ENCODE peak calls at places on chromosomes 4 and X, in seven cellular contexts. One of them, this sample, is unnamed.

GRCh38 chrX:100407784-100408642 is 2.1 kb downstream of the PCDH19 start:
- DNase-seq in GM13977: peak
- DNase-seq in psoas muscle: no peak
- DNase-seq in upper lobe of left lung: no peak
- DNase-seq in tibial nerve: no peak
- DNase-seq in caudate nucleus: no peak
- DNase-seq in CD8-positive, alpha-beta T cell: no peak
- DNase-seq in this sample: no peak

GRCh38 chr4:38174811-38175210 is 214.6 kb downstream of the PTTG2 start:
- DNase-seq in GM13977: no peak
- DNase-seq in psoas muscle: no peak
- DNase-seq in upper lobe of left lung: no peak
- DNase-seq in tibial nerve: no peak
- DNase-seq in caudate nucleus: no peak
- DNase-seq in CD8-positive, alpha-beta T cell: no peak
- DNase-seq in this sample: no peak

GRCh38 chrX:139290310-139290709 is 240.2 kb upstream of the F9 start:
- DNase-seq in GM13977: no peak
- DNase-seq in psoas muscle: no peak
- DNase-seq in upper lobe of left lung: no peak
- DNase-seq in tibial nerve: no peak
- DNase-seq in caudate nucleus: no peak
- DNase-seq in CD8-positive, alpha-beta T cell: no peak
- DNase-seq in this sample: no peak

GRCh38 chr4:25258980-25259578 is 25.2 kb downstream of the PI4K2B start:
- DNase-seq in GM13977: no peak
- DNase-seq in psoas muscle: no peak
- DNase-seq in upper lobe of left lung: no peak
- DNase-seq in tibial nerve: no peak
- DNase-seq in caudate nucleus: no peak
- DNase-seq in CD8-positive, alpha-beta T cell: no peak
- DNase-seq in this sample: no peak

GRCh38 chrX:139429913-139430312 is 100.6 kb upstream of the F9 start:
- DNase-seq in GM13977: no peak
- DNase-seq in psoas muscle: no peak
- DNase-seq in upper lobe of left lung: no peak
- DNase-seq in tibial nerve: no peak
- DNase-seq in caudate nucleus: no peak
- DNase-seq in CD8-positive, alpha-beta T cell: no peak
- DNase-seq in this sample: no peak

GRCh38 chr4:6703786-6704185 is 5.9 kb downstream of the MRFAP1L1 start:
- DNase-seq in GM13977: no peak
- DNase-seq in psoas muscle: no peak
- DNase-seq in upper lobe of left lung: no peak
- DNase-seq in tibial nerve: no peak
- DNase-seq in caudate nucleus: no peak
- DNase-seq in CD8-positive, alpha-beta T cell: no peak
- DNase-seq in this sample: no peak

GRCh38 chr4:48127882-48128394 is 6.1 kb downstream of the TXK start:
- DNase-seq in GM13977: peak
- DNase-seq in psoas muscle: peak
- DNase-seq in upper lobe of left lung: peak
- DNase-seq in tibial nerve: no peak
- DNase-seq in caudate nucleus: no peak
- DNase-seq in CD8-positive, alpha-beta T cell: peak
- DNase-seq in this sample: peak

GRCh38 chr4:184420881-184421416 is 53.4 kb downstream of the IRF2 start:
- DNase-seq in GM13977: peak
- DNase-seq in psoas muscle: no peak
- DNase-seq in upper lobe of left lung: no peak
- DNase-seq in tibial nerve: no peak
- DNase-seq in caudate nucleus: no peak
- DNase-seq in CD8-positive, alpha-beta T cell: no peak
- DNase-seq in this sample: no peak

GRCh38 chrX:120629667-120630537 is at the start of gene C1GALT1C1:
- DNase-seq in GM13977: peak
- DNase-seq in psoas muscle: peak
- DNase-seq in upper lobe of left lung: peak
- DNase-seq in tibial nerve: peak
- DNase-seq in caudate nucleus: peak
- DNase-seq in CD8-positive, alpha-beta T cell: peak
- DNase-seq in this sample: peak

GRCh38 chr4:145055533-145056257 is 42.3 kb downstream of the ANAPC10 start:
- DNase-seq in GM13977: no peak
- DNase-seq in psoas muscle: no peak
- DNase-seq in upper lobe of left lung: no peak
- DNase-seq in tibial nerve: no peak
- DNase-seq in caudate nucleus: no peak
- DNase-seq in CD8-positive, alpha-beta T cell: no peak
- DNase-seq in this sample: no peak

GRCh38 chr4:3838437-3839380 is 72.5 kb downstream of the ADRA2C start:
- DNase-seq in GM13977: no peak
- DNase-seq in psoas muscle: peak
- DNase-seq in upper lobe of left lung: no peak
- DNase-seq in tibial nerve: no peak
- DNase-seq in caudate nucleus: no peak
- DNase-seq in CD8-positive, alpha-beta T cell: no peak
- DNase-seq in this sample: no peak

GRCh38 chr4:105588252-105588651 is 35.8 kb downstream of the ARHGEF38 start:
- DNase-seq in GM13977: no peak
- DNase-seq in psoas muscle: no peak
- DNase-seq in upper lobe of left lung: no peak
- DNase-seq in tibial nerve: no peak
- DNase-seq in caudate nucleus: no peak
- DNase-seq in CD8-positive, alpha-beta T cell: no peak
- DNase-seq in this sample: no peak

GRCh38 chr4:165592386-165592785 is 213.6 kb downstream of the CPE start:
- DNase-seq in GM13977: no peak
- DNase-seq in psoas muscle: no peak
- DNase-seq in upper lobe of left lung: no peak
- DNase-seq in tibial nerve: no peak
- DNase-seq in caudate nucleus: no peak
- DNase-seq in CD8-positive, alpha-beta T cell: no peak
- DNase-seq in this sample: no peak

GRCh38 chr4:76748649-76749048 is 149.3 kb downstream of the SOWAHB start:
- DNase-seq in GM13977: peak
- DNase-seq in psoas muscle: no peak
- DNase-seq in upper lobe of left lung: peak
- DNase-seq in tibial nerve: no peak
- DNase-seq in caudate nucleus: no peak
- DNase-seq in CD8-positive, alpha-beta T cell: no peak
- DNase-seq in this sample: peak

GRCh38 chr4:77538574-77539157 is 67.0 kb upstream of the CXCL13 start:
- DNase-seq in GM13977: no peak
- DNase-seq in psoas muscle: no peak
- DNase-seq in upper lobe of left lung: no peak
- DNase-seq in tibial nerve: no peak
- DNase-seq in caudate nucleus: no peak
- DNase-seq in CD8-positive, alpha-beta T cell: no peak
- DNase-seq in this sample: peak

GRCh38 chr4:82797591-82798081 is 960 bp downstream of the SCD5 start:
- DNase-seq in GM13977: peak
- DNase-seq in psoas muscle: peak
- DNase-seq in upper lobe of left lung: no peak
- DNase-seq in tibial nerve: no peak
- DNase-seq in caudate nucleus: peak
- DNase-seq in CD8-positive, alpha-beta T cell: peak
- DNase-seq in this sample: no peak

GRCh38 chr4:185346975-185347601 is 48.6 kb downstream of the LRP2BP start:
- DNase-seq in GM13977: no peak
- DNase-seq in psoas muscle: no peak
- DNase-seq in upper lobe of left lung: no peak
- DNase-seq in tibial nerve: no peak
- DNase-seq in caudate nucleus: no peak
- DNase-seq in CD8-positive, alpha-beta T cell: no peak
- DNase-seq in this sample: no peak

GRCh38 chr4:98963538-98964433 is 31.7 kb upstream of the METAP1 start:
- DNase-seq in GM13977: no peak
- DNase-seq in psoas muscle: no peak
- DNase-seq in upper lobe of left lung: no peak
- DNase-seq in tibial nerve: no peak
- DNase-seq in caudate nucleus: no peak
- DNase-seq in CD8-positive, alpha-beta T cell: no peak
- DNase-seq in this sample: no peak

GRCh38 chrX:129323115-129323514 is 200.2 kb downstream of the SMARCA1 start:
- DNase-seq in GM13977: no peak
- DNase-seq in psoas muscle: no peak
- DNase-seq in upper lobe of left lung: no peak
- DNase-seq in tibial nerve: no peak
- DNase-seq in caudate nucleus: no peak
- DNase-seq in CD8-positive, alpha-beta T cell: no peak
- DNase-seq in this sample: no peak

GRCh38 chrX:118976599-118977340 is 2.4 kb downstream of the LONRF3 start:
- DNase-seq in GM13977: no peak
- DNase-seq in psoas muscle: peak
- DNase-seq in upper lobe of left lung: peak
- DNase-seq in tibial nerve: no peak
- DNase-seq in caudate nucleus: peak
- DNase-seq in CD8-positive, alpha-beta T cell: peak
- DNase-seq in this sample: peak